ENCODE peak calls at places on chromosomes 11 and 22, in four cellular contexts. T is CD8-positive, alpha-beta memory T cell; K is effector memory CD4-positive, alpha-beta T cell; L is right lobe of liver. H is an unnamed sample. For H3K4me1, the result is how much of the 10 kb centered on the place peaks cover.

GRCh38 chr22:29879738-29880137 is 3.2 kb upstream of the MTMR3 start:
- DNase-seq in T (no peak), K (no peak), L (no peak), H (no peak)

GRCh38 chr22:46764140-46764680 is 1.8 kb downstream of the TBC1D22A start:
- DNase-seq in T (no peak), K (no peak), L (no peak), H (no peak)

GRCh38 chr11:10909141-10909883 is 51.5 kb upstream of the ZBED5 start:
- DNase-seq in T (no peak), K (no peak), L (no peak), H (no peak)

GRCh38 chr11:44774131-44774530 is 47.4 kb downstream of the TSPAN18 start:
- DNase-seq in T (no peak), K (no peak), L (peak), H (no peak)

GRCh38 chr11:35047179-35047578 is 91.8 kb upstream of the CD44 start:
- DNase-seq in T (peak), K (peak), L (no peak), H (no peak)

GRCh38 chr22:25666308-25666707 is 75.7 kb upstream of the MYO18B start:
- DNase-seq in T (no peak), K (no peak), L (peak), H (no peak)

GRCh38 chr11:77406396-77406795 is 67.5 kb downstream of the PAK1 start:
- DNase-seq in T (no peak), K (no peak), L (no peak), H (no peak)

GRCh38 chr11:75384438-75385080 is 14.8 kb upstream of the RPS3 start:
- DNase-seq in T (peak), K (peak), L (peak), H (no peak)

GRCh38 chr11:75233688-75234295 is 6.8 kb upstream of the TPBGL start:
- DNase-seq in T (no peak), K (no peak), L (no peak), H (no peak)

GRCh38 chr11:5550440-5551095 is 2.2 kb upstream of the OR52H1 start:
- DNase-seq in T (no peak), K (no peak), L (no peak), H (no peak)

GRCh38 chr11:32809313-32809712 is 14.9 kb upstream of the CCDC73 start:
- DNase-seq in T (no peak), K (no peak), L (peak), H (peak)

GRCh38 chr11:134071766-134072403 is 3.0 kb downstream of the JAM3 start:
- DNase-seq in T (no peak), K (no peak), L (no peak), H (no peak)

GRCh38 chr11:118623291-118623655 is 15.9 kb downstream of the PHLDB1 start:
- DNase-seq in T (no peak), K (no peak), L (no peak), H (peak)

GRCh38 chr11:72970557-72971118 is 156.4 kb downstream of the ATG16L2 start:
- DNase-seq in T (no peak), K (no peak), L (no peak), H (no peak)

GRCh38 chr11:68211546-68211945 is 1.6 kb downstream of the KMT5B start:
- DNase-seq in T (no peak), K (no peak), L (peak), H (no peak)

GRCh38 chr11:75650167-75650723 is 18.6 kb downstream of the MAP6 start:
- DNase-seq in T (no peak), K (no peak), L (no peak), H (no peak)

DNA sequence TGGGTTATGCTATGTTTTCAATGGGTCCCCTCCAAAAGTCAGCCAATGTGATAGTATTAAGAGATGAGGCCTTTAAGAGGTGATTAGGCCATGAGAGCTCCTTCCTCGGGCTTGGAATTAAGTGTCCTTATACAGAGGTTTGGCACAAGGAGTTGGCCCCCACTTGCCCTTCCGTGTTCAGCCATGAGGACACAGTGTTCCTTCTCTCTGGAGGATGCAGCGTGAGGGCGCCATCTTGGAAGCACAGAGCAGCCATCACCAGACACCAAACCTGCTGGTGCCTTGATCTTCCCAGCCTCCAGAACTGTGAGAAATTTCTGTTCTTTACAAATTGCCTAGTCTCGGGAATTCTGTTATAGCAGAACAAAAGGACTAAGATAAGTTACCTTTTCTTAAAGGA is 26.9 kb downstream of the POU2AF3 start:
- DNase-seq in T (no peak), K (no peak), L (no peak), H (no peak)
- H3K4me1 ChIP-seq in T (under half), K (under half), L (under half), H (under half)

GRCh38 chr11:19955660-19956059 is 204.6 kb downstream of the DBX1 start:
- DNase-seq in T (no peak), K (no peak), L (no peak), H (no peak)

GRCh38 chr11:19958218-19958617 is 202.1 kb downstream of the DBX1 start:
- DNase-seq in T (no peak), K (no peak), L (no peak), H (no peak)

GRCh38 chr11:19954899-19955298 is 205.4 kb downstream of the DBX1 start:
- DNase-seq in T (no peak), K (no peak), L (peak), H (no peak)

GRCh38 chr11:19957301-19957985 is 202.8 kb downstream of the DBX1 start:
- DNase-seq in T (no peak), K (no peak), L (no peak), H (no peak)

DNA sequence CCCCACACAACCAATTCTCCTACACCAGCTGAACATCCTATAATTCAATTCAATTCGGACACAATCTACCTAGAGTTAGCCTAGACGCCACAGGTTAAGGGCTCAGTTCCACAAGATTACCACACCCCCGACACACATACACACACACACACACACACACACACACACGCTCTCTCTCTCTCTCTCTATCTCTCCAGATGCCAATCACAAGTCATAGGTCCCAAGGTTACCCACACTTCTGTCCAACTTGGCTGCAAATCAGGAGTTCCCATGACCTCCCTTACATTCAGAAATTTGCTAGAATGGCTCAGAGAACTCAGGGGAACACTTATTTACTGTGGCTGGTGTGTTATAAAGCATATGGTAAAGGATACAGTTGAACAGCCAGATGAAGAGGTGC is 204.0 kb downstream of the DBX1 start:
- DNase-seq in T (no peak), K (no peak), L (peak), H (no peak)
- H3K4me1 ChIP-seq in T (under half), K (under half), L (under half), H (under half)

GRCh38 chr22:20517841-20518592 is 10.6 kb downstream of the MED15 start:
- DNase-seq in T (no peak), K (no peak), L (no peak), H (no peak)

GRCh38 chr22:20519558-20519957 is 12.1 kb downstream of the MED15 start:
- DNase-seq in T (peak), K (no peak), L (no peak), H (no peak)

GRCh38 chr22:20514658-20515406 is 7.4 kb downstream of the MED15 start:
- DNase-seq in T (no peak), K (no peak), L (no peak), H (peak)

GRCh38 chr22:20517422-20517821 is 10.0 kb downstream of the MED15 start:
- DNase-seq in T (no peak), K (no peak), L (no peak), H (no peak)

GRCh38 chr22:20516399-20516798 is 9.0 kb downstream of the MED15 start:
- DNase-seq in T (no peak), K (no peak), L (no peak), H (no peak)
- H3K4me1 ChIP-seq in T (half or more), K (under half), L (under half), H (under half)

GRCh38 chr11:121762820-121763219 is 310.1 kb upstream of the SORL1-AS1 start:
- DNase-seq in T (peak), K (no peak), L (no peak), H (no peak)
- H3K4me1 ChIP-seq in T (under half), K (under half), L (under half), H (under half)

DNA sequence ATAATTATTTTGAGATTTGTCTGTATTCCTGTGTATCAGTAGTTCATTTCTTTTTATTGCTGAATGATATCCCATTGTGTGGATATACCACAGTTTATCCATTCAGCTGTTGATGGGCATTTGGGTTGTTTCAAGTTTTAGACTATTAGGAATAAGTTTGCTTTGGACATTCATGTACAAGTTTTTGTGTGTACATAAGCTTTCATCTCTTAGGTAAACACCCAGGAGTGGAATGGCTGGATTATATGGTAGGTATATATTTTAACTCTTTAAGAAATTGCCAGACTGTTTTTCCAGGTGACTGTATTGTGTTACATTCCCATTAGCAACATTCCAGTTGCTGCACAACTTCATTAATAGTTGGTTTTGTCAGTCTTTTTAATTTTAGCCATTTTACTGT is 52.0 kb downstream of the ARHGEF12 start:
- DNase-seq in T (no peak), K (no peak), L (no peak), H (no peak)
- H3K4me1 ChIP-seq in T (under half), K (under half), L (under half), H (under half)

DNA sequence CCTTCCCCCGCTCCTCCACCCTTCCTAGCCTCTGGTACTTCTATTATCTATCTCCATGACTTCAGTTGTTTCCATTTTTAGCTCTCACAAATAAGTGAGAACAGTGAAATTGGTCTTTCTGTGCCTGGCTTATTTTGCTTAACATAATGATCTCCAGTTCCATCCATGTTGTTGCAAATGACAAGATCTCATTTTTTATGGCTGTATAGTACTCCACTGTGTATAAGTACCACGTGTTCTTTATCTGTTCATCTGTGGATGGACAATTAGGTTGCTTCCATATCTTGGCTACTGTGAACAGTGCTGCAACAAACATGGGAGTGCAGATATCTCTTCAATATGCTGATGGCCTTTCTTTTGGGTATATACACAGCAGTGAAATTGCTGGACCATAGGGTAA is 6.9 kb upstream of the ABCC8 start:
- DNase-seq in T (no peak), K (no peak), L (no peak), H (no peak)
- H3K4me1 ChIP-seq in T (under half), K (under half), L (under half), H (under half)

GRCh38 chr11:824942-825341 is 2.8 kb upstream of the CRACR2B start:
- DNase-seq in T (no peak), K (no peak), L (no peak), H (no peak)
- H3K4me1 ChIP-seq in T (under half), K (under half), L (half or more), H (under half)

GRCh38 chr11:70073881-70074371 is 4.2 kb upstream of the ANO1 start:
- DNase-seq in T (no peak), K (no peak), L (peak), H (peak)
- H3K4me1 ChIP-seq in T (under half), K (under half), L (half or more), H (under half)

H was measured in RWPE2.